ENCODE peak calls at places on chromosome 2, in six cellular contexts. One of them, this sample, is unnamed.

GRCh38 chr2:121471571-121472464 is 58.9 kb upstream of the RNU4ATAC start:
- DNase-seq in kidney glomerular epithelial cell: peak
- DNase-seq in EH: peak
- DNase-seq in activated T-cell treated with anti-CD3 and anti-CD28 coated beads, Interleukin-2, amount 50 U/mL, for 24 hours: no peak
- DNase-seq in AG08396: peak
- DNase-seq in caudate nucleus: no peak
- DNase-seq in this sample: no peak

GRCh38 chr2:106106627-106107508 is 87.2 kb downstream of the UXS1 start:
- DNase-seq in AG08396: no peak
- DNase-seq in caudate nucleus: no peak
- DNase-seq in EH: no peak
- DNase-seq in activated T-cell treated with anti-CD3 and anti-CD28 coated beads, Interleukin-2, amount 50 U/mL, for 24 hours: no peak
- DNase-seq in kidney glomerular epithelial cell: no peak
- DNase-seq in this sample: no peak

GRCh38 chr2:8452979-8453903 is 228.6 kb upstream of the ID2 start:
- DNase-seq in activated T-cell treated with anti-CD3 and anti-CD28 coated beads, Interleukin-2, amount 50 U/mL, for 24 hours: peak
- DNase-seq in EH: no peak
- DNase-seq in kidney glomerular epithelial cell: no peak
- DNase-seq in caudate nucleus: no peak
- DNase-seq in AG08396: peak
- DNase-seq in this sample: no peak

GRCh38 chr2:239971115-239971514 is 54.0 kb downstream of the NDUFA10 start:
- DNase-seq in AG08396: no peak
- DNase-seq in caudate nucleus: no peak
- DNase-seq in EH: no peak
- DNase-seq in kidney glomerular epithelial cell: no peak
- DNase-seq in activated T-cell treated with anti-CD3 and anti-CD28 coated beads, Interleukin-2, amount 50 U/mL, for 24 hours: no peak
- DNase-seq in this sample: no peak

GRCh38 chr2:234029150-234029733 is 21.3 kb upstream of the SPP2 start:
- DNase-seq in EH: peak
- DNase-seq in activated T-cell treated with anti-CD3 and anti-CD28 coated beads, Interleukin-2, amount 50 U/mL, for 24 hours: no peak
- DNase-seq in kidney glomerular epithelial cell: peak
- DNase-seq in caudate nucleus: no peak
- DNase-seq in AG08396: no peak
- DNase-seq in this sample: no peak

GRCh38 chr2:219571311-219572236 is at the start of gene OBSL1:
- DNase-seq in caudate nucleus: peak
- DNase-seq in kidney glomerular epithelial cell: peak
- DNase-seq in EH: peak
- DNase-seq in activated T-cell treated with anti-CD3 and anti-CD28 coated beads, Interleukin-2, amount 50 U/mL, for 24 hours: peak
- DNase-seq in AG08396: peak
- DNase-seq in this sample: peak

GRCh38 chr2:168348076-168348475 is 100.7 kb upstream of the STK39 start:
- DNase-seq in caudate nucleus: no peak
- DNase-seq in AG08396: peak
- DNase-seq in activated T-cell treated with anti-CD3 and anti-CD28 coated beads, Interleukin-2, amount 50 U/mL, for 24 hours: no peak
- DNase-seq in EH: peak
- DNase-seq in kidney glomerular epithelial cell: no peak
- DNase-seq in this sample: no peak

GRCh38 chr2:25341753-25342371 is at the start of gene DNMT3A:
- DNase-seq in kidney glomerular epithelial cell: peak
- DNase-seq in activated T-cell treated with anti-CD3 and anti-CD28 coated beads, Interleukin-2, amount 50 U/mL, for 24 hours: peak
- DNase-seq in AG08396: peak
- DNase-seq in EH: peak
- DNase-seq in caudate nucleus: peak
- DNase-seq in this sample: peak